ENCODE peak calls at places on chromosomes 4 and X, in six cellular contexts. J, O, M, L, D and B are unnamed samples.

GRCh38 chrX:23990455-23990854 is 36.5 kb downstream of the KLHL15 start:
- DNase-seq in M (no peak), L (no peak), J (no peak), D (no peak), O (no peak), B (no peak)

GRCh38 chrX:138946941-138947340 is 235.4 kb upstream of the FGF13 start:
- DNase-seq in L (no peak), M (no peak), O (no peak), J (no peak), D (no peak), B (no peak)

GRCh38 chr4:185520119-185520518 is 15.2 kb downstream of the PDLIM3 start:
- DNase-seq in M (no peak), O (peak), D (no peak), L (no peak), J (no peak), B (no peak)

GRCh38 chr4:6806924-6807676 is 24.6 kb downstream of the KIAA0232 start:
- DNase-seq in O (peak), D (no peak), M (no peak), J (no peak), L (no peak), B (no peak)

GRCh38 chr4:56370377-56370776 is 16.9 kb downstream of the AASDH start:
- DNase-seq in M (no peak), D (no peak), L (no peak), O (no peak), J (no peak), B (no peak)

GRCh38 chr4:142845293-142846070 is 619 bp downstream of the INPP4B start:
- DNase-seq in M (no peak), L (no peak), O (no peak), D (no peak), J (peak), B (peak)

GRCh38 chr4:152033621-152034020 is 272.8 kb upstream of the GATB start:
- DNase-seq in D (no peak), J (no peak), M (no peak), L (no peak), O (peak), B (no peak)

GRCh38 chr4:6916069-6916586 is 6.5 kb downstream of the TBC1D14 start:
- DNase-seq in O (no peak), J (no peak), L (no peak), D (no peak), M (no peak), B (no peak)

GRCh38 chr4:74536557-74536956 is 91.6 kb downstream of the AREG start:
- DNase-seq in O (no peak), J (peak), L (no peak), D (no peak), M (no peak), B (no peak)

GRCh38 chrX:96685205-96686099 is 810 bp downstream of the DIAPH2 start:
- DNase-seq in D (no peak), O (peak), M (no peak), J (peak), L (peak), B (peak)

GRCh38 chr4:24988776-24989175 is 42.0 kb downstream of the LGI2 start:
- DNase-seq in M (no peak), D (no peak), J (peak), L (peak), O (peak), B (no peak)

DNA sequence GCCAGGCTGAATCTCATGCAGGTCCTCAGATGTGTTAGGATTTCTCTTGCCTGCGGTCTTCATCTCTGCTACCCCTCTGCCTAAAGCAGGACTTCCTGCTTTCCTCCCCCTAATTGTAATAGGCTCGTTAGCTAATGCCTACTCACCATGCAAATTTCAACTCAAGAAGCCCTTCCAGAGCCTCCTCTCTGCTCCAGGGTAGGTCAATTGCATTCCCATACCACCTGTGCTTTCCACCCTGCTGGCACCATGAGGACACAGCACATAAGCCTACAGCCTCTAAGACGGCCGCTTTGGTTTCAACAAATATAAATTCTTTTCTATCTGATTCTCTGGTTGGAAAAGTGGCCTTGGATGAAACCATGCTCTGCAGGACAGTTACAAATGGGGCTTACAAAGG is 93.9 kb downstream of the QDPR start:
- DNase-seq in L (no peak), J (no peak), D (no peak), O (no peak), M (no peak), B (no peak)
- TF ChIP-seq SMC3 in L (no peak), J (no peak), D (no peak), O (no peak), M (no peak), B (no peak)

DNA sequence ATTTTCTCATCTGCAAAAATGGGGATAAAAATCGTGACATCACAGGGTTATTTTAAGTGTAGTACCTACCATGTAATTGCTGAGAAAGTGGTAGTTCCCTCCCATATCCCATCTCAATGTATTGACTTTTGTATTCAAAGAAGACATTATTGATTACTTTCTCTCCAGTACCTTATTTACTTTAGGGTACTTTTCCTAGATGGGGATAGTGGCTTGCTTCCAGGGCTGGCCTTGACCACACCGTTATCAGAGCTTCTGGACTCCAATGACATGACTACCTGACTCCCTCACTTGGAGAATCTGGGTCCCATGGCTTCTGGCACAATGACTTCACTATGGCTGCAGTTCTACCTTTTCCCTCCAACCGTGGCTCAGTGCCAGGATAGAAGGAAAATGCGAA is 58.2 kb upstream of the EOLA2 start:
- DNase-seq in O (no peak), D (no peak), L (peak), M (no peak), J (no peak), B (no peak)
- TF ChIP-seq SMC3 in O (no peak), D (no peak), L (no peak), M (no peak), J (no peak), B (no peak)

DNA sequence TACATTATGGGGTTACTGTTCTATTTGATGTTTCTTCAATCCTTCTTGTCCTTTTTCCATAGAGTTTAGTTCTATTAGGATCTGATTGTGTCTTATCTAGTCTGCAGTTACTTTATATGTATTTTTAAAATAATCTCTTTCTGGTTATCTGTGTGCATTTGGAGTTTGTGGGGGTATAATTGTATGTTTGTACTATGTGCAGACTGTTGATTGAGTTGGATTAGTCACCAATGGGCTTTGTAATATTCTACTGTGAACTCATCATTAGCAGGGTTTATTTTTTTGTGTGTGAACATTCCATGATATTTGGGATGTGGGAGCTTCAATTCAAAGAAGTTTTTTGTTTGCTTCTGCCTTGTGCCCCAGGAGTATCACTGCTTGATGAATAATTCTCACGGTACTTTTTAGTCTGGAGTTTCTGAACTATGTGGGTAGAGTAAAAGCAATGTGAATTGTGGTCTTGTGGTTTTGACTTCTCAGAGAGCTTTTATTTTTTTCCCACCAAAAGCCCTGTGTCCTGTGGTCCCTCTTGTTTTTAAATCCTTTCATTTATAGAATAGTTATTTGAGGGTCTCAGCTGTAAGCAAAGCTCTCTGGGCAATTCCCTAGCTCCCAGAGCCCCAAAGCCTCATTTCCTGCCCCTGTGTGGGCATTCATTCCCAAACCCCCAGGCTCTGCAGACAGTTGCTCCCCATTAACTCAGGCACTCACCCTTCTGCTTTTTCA is 127.8 kb downstream of the PHKA2 start:
- DNase-seq in O (no peak), L (no peak), D (peak), J (no peak), M (no peak), B (no peak)
- TF ChIP-seq SMC3 in O (no peak), L (no peak), D (peak), J (no peak), M (no peak), B (no peak)

GRCh38 chrX:71627588-71628404 is 9.5 kb upstream of the CXCR3 start:
- DNase-seq in O (no peak), L (peak), J (no peak), D (no peak), M (no peak), B (no peak)
- TF ChIP-seq SMC3 in O (no peak), L (no peak), J (no peak), D (no peak), M (no peak), B (no peak)

GRCh38 chr4:125085-125820 is 952 bp downstream of the ZNF718 start:
- DNase-seq in J (peak), O (peak), D (no peak), L (no peak), M (peak), B (no peak)

GRCh38 chr4:120616-121015 is 3.7 kb upstream of the ZNF718 start:
- DNase-seq in L (no peak), D (no peak), M (no peak), J (no peak), O (no peak), B (no peak)

GRCh38 chr4:124275-125081 is at the start of gene ZNF718:
- DNase-seq in L (no peak), M (peak), O (peak), J (peak), D (peak), B (peak)

GRCh38 chr4:121408-122084 is 2.8 kb upstream of the ZNF718 start:
- DNase-seq in M (no peak), J (no peak), O (no peak), D (no peak), L (no peak), B (no peak)

GRCh38 chr4:125833-126232 is 1.5 kb downstream of the ZNF718 start:
- DNase-seq in L (no peak), O (no peak), M (no peak), J (no peak), D (no peak), B (no peak)
- TF ChIP-seq SMC3 in L (no peak), O (no peak), M (no peak), J (no peak), D (no peak), B (no peak)